ENCODE peak calls at places on chromosomes 7 and 10, in nine cellular contexts. Q is SK-N-SH; A is AG04450; W is CD4-positive, alpha-beta memory T cell; X is neural progenitor cell; G is cardiac muscle cell; V is K562; O is lower lobe of right lung; R is heart right ventricle. T is an unnamed sample. For H3K27me3, the result is how much of the 10 kb centered on the place peaks cover.

GRCh38 chr10:99917963-99918825 is 91.6 kb downstream of the DNMBP start:
- DNase-seq in Q (peak), A (no peak), W (no peak), X (peak), G (peak), V (no peak), O (no peak), R (no peak), T (no peak)

GRCh38 chr10:18104223-18104872 is 35.9 kb upstream of the CACNB2 start:
- DNase-seq in Q (peak), A (no peak), W (peak), X (peak), G (peak), V (peak), O (peak), R (peak), T (peak)

GRCh38 chr7:121872831-121873764 is at the start of gene PTPRZ1:
- DNase-seq in Q (peak), A (no peak), W (no peak), X (peak), G (peak), V (no peak), O (peak), R (peak), T (no peak)

GRCh38 chr7:157687158-157687557 is 350.4 kb downstream of the DNAJB6 start:
- DNase-seq in Q (no peak), A (no peak), W (no peak), X (peak), G (no peak), V (no peak), O (no peak), R (no peak), T (no peak)

GRCh38 chr7:129279757-129280156 is 54.9 kb downstream of the AHCYL2 start:
- DNase-seq in Q (no peak), A (no peak), W (no peak), X (no peak), G (no peak), V (no peak), O (no peak), R (no peak), T (no peak)

GRCh38 chr7:128041203-128041602 is 10.0 kb upstream of the LRRC4 start:
- DNase-seq in Q (no peak), A (peak), W (no peak), X (no peak), G (peak), V (no peak), O (no peak), R (no peak), T (no peak)

GRCh38 chr7:141992688-141993087 is 3.0 kb upstream of the MGAM start:
- DNase-seq in Q (no peak), A (no peak), W (no peak), X (no peak), G (no peak), V (no peak), O (no peak), R (no peak), T (no peak)

GRCh38 chr10:110765513-110766375 is 106.0 kb upstream of the PDCD4 start:
- DNase-seq in Q (no peak), A (no peak), W (no peak), X (no peak), G (no peak), V (peak), O (no peak), R (no peak), T (no peak)

DNA sequence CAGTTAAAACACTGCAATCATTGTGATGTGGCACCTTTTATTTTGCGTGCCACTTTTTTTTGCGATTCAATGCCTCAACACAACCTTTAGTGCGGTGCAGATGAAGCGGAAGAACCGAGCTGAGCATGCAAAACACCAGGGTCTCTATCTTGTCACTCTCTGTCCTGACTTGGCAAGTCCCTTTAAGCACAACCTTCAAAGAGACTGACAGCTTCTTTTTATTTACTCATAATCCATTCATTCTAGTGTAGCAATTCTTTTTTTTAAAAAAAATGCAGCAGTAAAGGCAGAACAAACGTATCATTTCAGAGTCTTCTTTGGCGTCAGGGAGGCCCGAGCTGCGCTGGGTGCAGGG is 3.7 kb downstream of the PTF1A start:
- DNase-seq in Q (no peak), A (no peak), W (no peak), X (peak), G (no peak), V (no peak), O (no peak), R (no peak), T (no peak)
- H3K27me3 ChIP-seq in Q (half or more), A (half or more), W (under half), X (half or more), G (half or more), V (under half), O (half or more), R (half or more), T (half or more)

DNA sequence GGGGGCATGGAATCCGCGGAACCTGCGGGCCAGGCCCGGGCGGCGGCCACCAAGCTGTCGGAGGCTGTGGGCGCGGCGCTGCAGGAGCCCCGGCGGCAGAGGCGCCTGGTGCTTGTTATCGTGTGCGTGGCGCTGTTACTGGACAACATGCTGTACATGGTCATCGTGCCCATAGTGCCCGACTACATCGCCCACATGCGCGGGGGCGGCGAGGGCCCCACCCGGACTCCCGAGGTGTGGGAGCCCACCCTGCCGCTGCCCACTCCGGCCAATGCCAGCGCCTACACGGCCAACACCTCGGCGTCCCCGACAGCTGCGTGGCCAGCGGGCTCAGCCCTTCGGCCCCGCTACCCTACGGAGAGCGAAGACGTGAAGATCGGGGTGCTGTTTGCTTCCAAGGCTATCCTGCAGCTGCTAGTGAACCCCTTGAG is 640 bp downstream of the SLC18A3 start:
- DNase-seq in Q (peak), A (no peak), W (no peak), X (no peak), G (no peak), V (no peak), O (no peak), R (no peak), T (no peak)
- H3K27me3 ChIP-seq in Q (under half), A (half or more), W (under half), X (half or more), G (half or more), V (under half), O (half or more), R (half or more), T (under half)

DNA sequence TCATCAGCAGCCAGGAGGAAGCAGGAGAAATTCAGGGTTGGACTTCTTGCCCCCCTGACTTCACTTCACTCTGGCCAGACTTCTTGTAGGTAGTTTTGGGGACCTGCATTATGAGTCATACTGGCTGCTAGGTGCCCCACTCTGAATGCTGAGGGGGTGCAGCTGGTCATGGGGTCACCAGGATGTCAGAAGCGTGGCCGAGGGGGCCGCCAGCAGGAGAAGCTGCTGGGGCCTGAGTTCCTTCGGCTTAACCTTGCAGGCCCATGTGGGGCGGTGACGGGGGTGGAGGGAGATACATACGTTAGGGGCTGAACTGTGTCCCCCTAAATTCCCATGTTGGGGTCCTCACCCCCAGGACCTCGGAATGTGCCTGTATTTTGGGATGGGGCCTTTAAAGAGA is 18.2 kb downstream of the UNCX start:
- DNase-seq in Q (no peak), A (no peak), W (no peak), X (no peak), G (no peak), V (no peak), O (peak), R (no peak), T (no peak)
- H3K27me3 ChIP-seq in Q (half or more), A (half or more), W (under half), X (half or more), G (half or more), V (half or more), O (half or more), R (half or more), T (under half)

DNA sequence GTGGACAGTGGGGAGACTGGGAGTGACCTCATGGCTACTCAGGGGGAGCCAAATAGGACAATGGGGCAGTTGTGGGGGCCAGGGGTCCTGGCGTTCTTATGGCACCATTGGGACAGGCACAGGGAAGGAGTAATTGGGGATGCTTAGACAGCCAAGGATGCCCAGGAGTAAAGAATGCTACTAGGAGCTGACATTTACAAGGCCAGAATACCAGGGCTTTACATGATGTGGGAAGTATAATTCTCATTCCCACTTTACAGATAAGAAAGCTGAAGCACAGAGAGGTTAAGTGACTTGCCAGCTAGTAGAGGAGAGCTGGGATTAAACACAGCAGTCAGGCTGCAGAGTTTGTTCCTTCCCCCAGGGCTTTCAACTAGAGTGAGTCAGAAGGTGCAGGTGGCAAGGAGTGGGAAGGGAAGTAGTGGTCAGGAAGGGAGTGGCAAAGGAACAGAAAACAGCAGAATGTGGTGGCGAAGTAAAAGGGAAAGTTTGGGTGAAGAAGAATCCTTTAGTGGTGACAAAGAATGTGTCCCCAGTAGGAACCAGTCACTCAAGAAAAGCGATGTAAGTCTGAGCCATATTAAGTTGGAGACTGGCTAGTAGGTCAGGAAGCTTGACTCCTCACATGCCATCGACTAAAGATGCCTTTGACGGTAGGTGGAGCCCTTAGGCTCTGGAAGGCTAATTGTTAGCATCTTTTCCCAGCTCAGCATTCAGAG is 32.8 kb downstream of the CPVL start:
- DNase-seq in Q (no peak), A (no peak), W (no peak), X (peak), G (peak), V (no peak), O (no peak), R (no peak), T (no peak)
- H3K27me3 ChIP-seq in Q (under half), A (under half), W (under half), X (under half), G (under half), V (under half), O (under half), R (under half), T (under half)

DNA sequence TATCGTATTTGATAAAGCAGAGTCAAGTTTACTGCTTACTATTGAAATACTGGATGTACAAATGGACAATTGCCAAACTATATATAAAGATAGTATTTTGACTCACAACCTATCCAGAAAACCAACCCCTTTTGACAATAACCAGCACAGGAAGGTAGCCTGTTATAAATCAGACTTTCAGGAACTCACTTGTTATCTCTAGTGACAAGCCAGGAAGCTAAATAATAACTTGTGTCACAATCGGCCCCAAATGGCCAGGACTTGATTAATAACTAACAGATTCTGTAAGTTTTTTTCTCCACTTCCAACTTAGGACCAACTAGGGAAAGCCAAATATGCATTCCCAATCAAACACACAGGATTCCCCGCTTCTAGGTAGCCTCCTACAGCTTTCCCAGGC is 38.8 kb upstream of the SLC35G1 start:
- DNase-seq in Q (no peak), A (no peak), W (no peak), X (no peak), G (peak), V (no peak), O (no peak), R (no peak), T (no peak)
- H3K27me3 ChIP-seq in Q (under half), A (under half), W (under half), X (under half), G (under half), V (under half), O (under half), R (under half), T (under half)

GRCh38 chr7:30020535-30020934 is 6.0 kb downstream of the FKBP14 start:
- DNase-seq in Q (no peak), A (no peak), W (no peak), X (no peak), G (no peak), V (no peak), O (no peak), R (no peak), T (no peak)
- H3K27me3 ChIP-seq in Q (under half), A (under half), W (under half), X (under half), G (under half), V (under half), O (under half), R (under half), T (under half)

T was measured in tibial artery.